ENCODE peak calls at places on chromosomes 1 and 21, in nine cellular contexts. One of them, this sample, is unnamed.

GRCh38 chr1:62321438-62321837 is 2.2 kb upstream of the KANK4 start:
- DNase-seq in endothelial cell: no peak
- DNase-seq in omental fat pad: no peak
- DNase-seq in NCI-H345: no peak
- DNase-seq in aorta: peak; percentile 52
- DNase-seq in activated CD4-positive, alpha-beta T cell treated with anti-CD3 and anti-CD28 coated beads, Interleukin-2, amount 50 U/mL, for 1 hour: no peak
- DNase-seq in activated CD8-positive, alpha-beta memory T cell treated with anti-CD3 and anti-CD28 coated beads, Interleukin-2, amount 10 ng/mL, durations not matched to agents 7 days and 5 days: no peak
- DNase-seq in ELF-1: peak; percentile 72
- DNase-seq in BE2C: no peak
- DNase-seq in this sample: no peak

GRCh38 chr1:15617874-15618684 is 821 bp downstream of the DDI2 start:
- DNase-seq in activated CD4-positive, alpha-beta T cell treated with anti-CD3 and anti-CD28 coated beads, Interleukin-2, amount 50 U/mL, for 1 hour: no peak
- DNase-seq in omental fat pad: peak; percentile 25
- DNase-seq in endothelial cell: peak; percentile 26
- DNase-seq in aorta: peak; percentile 63
- DNase-seq in activated CD8-positive, alpha-beta memory T cell treated with anti-CD3 and anti-CD28 coated beads, Interleukin-2, amount 10 ng/mL, durations not matched to agents 7 days and 5 days: peak; percentile 62
- DNase-seq in NCI-H345: peak; percentile 43
- DNase-seq in ELF-1: peak; percentile 57
- DNase-seq in BE2C: peak; percentile 32
- DNase-seq in this sample: peak; percentile 54

GRCh38 chr1:118871510-118872240 is 116.5 kb downstream of the TBX15 start:
- DNase-seq in activated CD8-positive, alpha-beta memory T cell treated with anti-CD3 and anti-CD28 coated beads, Interleukin-2, amount 10 ng/mL, durations not matched to agents 7 days and 5 days: no peak
- DNase-seq in ELF-1: no peak
- DNase-seq in BE2C: no peak
- DNase-seq in NCI-H345: no peak
- DNase-seq in endothelial cell: no peak
- DNase-seq in aorta: no peak
- DNase-seq in omental fat pad: no peak
- DNase-seq in activated CD4-positive, alpha-beta T cell treated with anti-CD3 and anti-CD28 coated beads, Interleukin-2, amount 50 U/mL, for 1 hour: no peak
- DNase-seq in this sample: no peak

GRCh38 chr1:75985827-75986226 is 53.6 kb upstream of the ASB17 start:
- DNase-seq in activated CD8-positive, alpha-beta memory T cell treated with anti-CD3 and anti-CD28 coated beads, Interleukin-2, amount 10 ng/mL, durations not matched to agents 7 days and 5 days: no peak
- DNase-seq in endothelial cell: no peak
- DNase-seq in omental fat pad: no peak
- DNase-seq in ELF-1: no peak
- DNase-seq in NCI-H345: no peak
- DNase-seq in BE2C: no peak
- DNase-seq in activated CD4-positive, alpha-beta T cell treated with anti-CD3 and anti-CD28 coated beads, Interleukin-2, amount 50 U/mL, for 1 hour: no peak
- DNase-seq in aorta: no peak
- DNase-seq in this sample: no peak

GRCh38 chr1:83942914-83943313 is 56.0 kb downstream of the TTLL7 start:
- DNase-seq in omental fat pad: no peak
- DNase-seq in BE2C: no peak
- DNase-seq in NCI-H345: no peak
- DNase-seq in activated CD4-positive, alpha-beta T cell treated with anti-CD3 and anti-CD28 coated beads, Interleukin-2, amount 50 U/mL, for 1 hour: no peak
- DNase-seq in endothelial cell: no peak
- DNase-seq in ELF-1: peak; percentile 7
- DNase-seq in activated CD8-positive, alpha-beta memory T cell treated with anti-CD3 and anti-CD28 coated beads, Interleukin-2, amount 10 ng/mL, durations not matched to agents 7 days and 5 days: no peak
- DNase-seq in aorta: no peak
- DNase-seq in this sample: no peak

GRCh38 chr1:203040518-203041275 is 14.4 kb downstream of the PPFIA4 start:
- DNase-seq in endothelial cell: no peak
- DNase-seq in NCI-H345: no peak
- DNase-seq in BE2C: no peak
- DNase-seq in activated CD8-positive, alpha-beta memory T cell treated with anti-CD3 and anti-CD28 coated beads, Interleukin-2, amount 10 ng/mL, durations not matched to agents 7 days and 5 days: no peak
- DNase-seq in activated CD4-positive, alpha-beta T cell treated with anti-CD3 and anti-CD28 coated beads, Interleukin-2, amount 50 U/mL, for 1 hour: no peak
- DNase-seq in omental fat pad: peak; percentile 4
- DNase-seq in ELF-1: no peak
- DNase-seq in aorta: no peak
- DNase-seq in this sample: peak; percentile 93

GRCh38 chr1:237084399-237085077 is 42.6 kb downstream of the RYR2 start:
- DNase-seq in endothelial cell: no peak
- DNase-seq in activated CD8-positive, alpha-beta memory T cell treated with anti-CD3 and anti-CD28 coated beads, Interleukin-2, amount 10 ng/mL, durations not matched to agents 7 days and 5 days: no peak
- DNase-seq in omental fat pad: no peak
- DNase-seq in activated CD4-positive, alpha-beta T cell treated with anti-CD3 and anti-CD28 coated beads, Interleukin-2, amount 50 U/mL, for 1 hour: no peak
- DNase-seq in aorta: no peak
- DNase-seq in NCI-H345: no peak
- DNase-seq in ELF-1: no peak
- DNase-seq in BE2C: no peak
- DNase-seq in this sample: no peak

GRCh38 chr1:43447891-43448708 is 5.6 kb downstream of the HYI start:
- DNase-seq in activated CD8-positive, alpha-beta memory T cell treated with anti-CD3 and anti-CD28 coated beads, Interleukin-2, amount 10 ng/mL, durations not matched to agents 7 days and 5 days: no peak
- DNase-seq in BE2C: no peak
- DNase-seq in activated CD4-positive, alpha-beta T cell treated with anti-CD3 and anti-CD28 coated beads, Interleukin-2, amount 50 U/mL, for 1 hour: no peak
- DNase-seq in NCI-H345: no peak
- DNase-seq in endothelial cell: no peak
- DNase-seq in omental fat pad: no peak
- DNase-seq in aorta: no peak
- DNase-seq in ELF-1: no peak
- DNase-seq in this sample: no peak

GRCh38 chr1:229717774-229718173 is 91.7 kb downstream of the URB2 start:
- DNase-seq in activated CD8-positive, alpha-beta memory T cell treated with anti-CD3 and anti-CD28 coated beads, Interleukin-2, amount 10 ng/mL, durations not matched to agents 7 days and 5 days: no peak
- DNase-seq in omental fat pad: no peak
- DNase-seq in BE2C: peak; percentile 29
- DNase-seq in endothelial cell: no peak
- DNase-seq in NCI-H345: no peak
- DNase-seq in aorta: no peak
- DNase-seq in ELF-1: no peak
- DNase-seq in activated CD4-positive, alpha-beta T cell treated with anti-CD3 and anti-CD28 coated beads, Interleukin-2, amount 50 U/mL, for 1 hour: no peak
- DNase-seq in this sample: peak; percentile 39

GRCh38 chr1:21496063-21496462 is 13.2 kb upstream of the ALPL start:
- DNase-seq in ELF-1: no peak
- DNase-seq in NCI-H345: no peak
- DNase-seq in aorta: no peak
- DNase-seq in endothelial cell: no peak
- DNase-seq in omental fat pad: no peak
- DNase-seq in BE2C: no peak
- DNase-seq in activated CD8-positive, alpha-beta memory T cell treated with anti-CD3 and anti-CD28 coated beads, Interleukin-2, amount 10 ng/mL, durations not matched to agents 7 days and 5 days: no peak
- DNase-seq in activated CD4-positive, alpha-beta T cell treated with anti-CD3 and anti-CD28 coated beads, Interleukin-2, amount 50 U/mL, for 1 hour: no peak
- DNase-seq in this sample: no peak

GRCh38 chr1:67680486-67680885 is 4.5 kb upstream of the GADD45A start:
- DNase-seq in activated CD4-positive, alpha-beta T cell treated with anti-CD3 and anti-CD28 coated beads, Interleukin-2, amount 50 U/mL, for 1 hour: no peak
- DNase-seq in BE2C: no peak
- DNase-seq in ELF-1: no peak
- DNase-seq in aorta: no peak
- DNase-seq in omental fat pad: no peak
- DNase-seq in NCI-H345: no peak
- DNase-seq in activated CD8-positive, alpha-beta memory T cell treated with anti-CD3 and anti-CD28 coated beads, Interleukin-2, amount 10 ng/mL, durations not matched to agents 7 days and 5 days: no peak
- DNase-seq in endothelial cell: no peak
- DNase-seq in this sample: no peak

GRCh38 chr1:22224631-22225030 is 81.7 kb upstream of the WNT4 start:
- DNase-seq in NCI-H345: no peak
- DNase-seq in activated CD8-positive, alpha-beta memory T cell treated with anti-CD3 and anti-CD28 coated beads, Interleukin-2, amount 10 ng/mL, durations not matched to agents 7 days and 5 days: no peak
- DNase-seq in aorta: no peak
- DNase-seq in endothelial cell: no peak
- DNase-seq in activated CD4-positive, alpha-beta T cell treated with anti-CD3 and anti-CD28 coated beads, Interleukin-2, amount 50 U/mL, for 1 hour: no peak
- DNase-seq in omental fat pad: no peak
- DNase-seq in BE2C: no peak
- DNase-seq in ELF-1: no peak
- DNase-seq in this sample: no peak

GRCh38 chr1:206011057-206011456 is 7.9 kb upstream of the RAB7B start:
- DNase-seq in ELF-1: no peak
- DNase-seq in activated CD4-positive, alpha-beta T cell treated with anti-CD3 and anti-CD28 coated beads, Interleukin-2, amount 50 U/mL, for 1 hour: no peak
- DNase-seq in BE2C: no peak
- DNase-seq in NCI-H345: no peak
- DNase-seq in activated CD8-positive, alpha-beta memory T cell treated with anti-CD3 and anti-CD28 coated beads, Interleukin-2, amount 10 ng/mL, durations not matched to agents 7 days and 5 days: no peak
- DNase-seq in omental fat pad: no peak
- DNase-seq in aorta: no peak
- DNase-seq in endothelial cell: no peak
- DNase-seq in this sample: no peak

GRCh38 chr1:102191723-102192122 is 195.0 kb upstream of the OLFM3 start:
- DNase-seq in activated CD8-positive, alpha-beta memory T cell treated with anti-CD3 and anti-CD28 coated beads, Interleukin-2, amount 10 ng/mL, durations not matched to agents 7 days and 5 days: no peak
- DNase-seq in endothelial cell: peak; percentile 38
- DNase-seq in omental fat pad: no peak
- DNase-seq in NCI-H345: peak; percentile 79
- DNase-seq in BE2C: peak; percentile 59
- DNase-seq in ELF-1: peak; percentile 25
- DNase-seq in activated CD4-positive, alpha-beta T cell treated with anti-CD3 and anti-CD28 coated beads, Interleukin-2, amount 50 U/mL, for 1 hour: no peak
- DNase-seq in aorta: no peak
- DNase-seq in this sample: peak; percentile 41

GRCh38 chr1:2330511-2331199 is 60.7 kb downstream of the MORN1 start:
- DNase-seq in ELF-1: peak; percentile 62
- DNase-seq in activated CD4-positive, alpha-beta T cell treated with anti-CD3 and anti-CD28 coated beads, Interleukin-2, amount 50 U/mL, for 1 hour: no peak
- DNase-seq in NCI-H345: no peak
- DNase-seq in BE2C: no peak
- DNase-seq in omental fat pad: no peak
- DNase-seq in aorta: peak; percentile 81
- DNase-seq in endothelial cell: no peak
- DNase-seq in activated CD8-positive, alpha-beta memory T cell treated with anti-CD3 and anti-CD28 coated beads, Interleukin-2, amount 10 ng/mL, durations not matched to agents 7 days and 5 days: no peak
- DNase-seq in this sample: no peak

GRCh38 chr1:192939440-192939839 is 119.7 kb downstream of the UCHL5 start:
- DNase-seq in activated CD8-positive, alpha-beta memory T cell treated with anti-CD3 and anti-CD28 coated beads, Interleukin-2, amount 10 ng/mL, durations not matched to agents 7 days and 5 days: no peak
- DNase-seq in endothelial cell: no peak
- DNase-seq in BE2C: no peak
- DNase-seq in omental fat pad: no peak
- DNase-seq in aorta: no peak
- DNase-seq in activated CD4-positive, alpha-beta T cell treated with anti-CD3 and anti-CD28 coated beads, Interleukin-2, amount 50 U/mL, for 1 hour: no peak
- DNase-seq in ELF-1: no peak
- DNase-seq in NCI-H345: no peak
- DNase-seq in this sample: no peak

GRCh38 chr21:44497641-44498243 is 42.3 kb downstream of the KRTAP10-1 start:
- DNase-seq in omental fat pad: no peak
- DNase-seq in NCI-H345: peak; percentile 84
- DNase-seq in ELF-1: no peak
- DNase-seq in BE2C: no peak
- DNase-seq in activated CD4-positive, alpha-beta T cell treated with anti-CD3 and anti-CD28 coated beads, Interleukin-2, amount 50 U/mL, for 1 hour: no peak
- DNase-seq in activated CD8-positive, alpha-beta memory T cell treated with anti-CD3 and anti-CD28 coated beads, Interleukin-2, amount 10 ng/mL, durations not matched to agents 7 days and 5 days: no peak
- DNase-seq in endothelial cell: no peak
- DNase-seq in aorta: peak; percentile 34
- DNase-seq in this sample: no peak

GRCh38 chr1:94621392-94621791 is 79.8 kb upstream of the F3 start:
- DNase-seq in activated CD8-positive, alpha-beta memory T cell treated with anti-CD3 and anti-CD28 coated beads, Interleukin-2, amount 10 ng/mL, durations not matched to agents 7 days and 5 days: no peak
- DNase-seq in ELF-1: peak; percentile 61
- DNase-seq in BE2C: peak; percentile 35
- DNase-seq in NCI-H345: peak; percentile 30
- DNase-seq in endothelial cell: no peak
- DNase-seq in aorta: no peak
- DNase-seq in activated CD4-positive, alpha-beta T cell treated with anti-CD3 and anti-CD28 coated beads, Interleukin-2, amount 50 U/mL, for 1 hour: no peak
- DNase-seq in omental fat pad: no peak
- DNase-seq in this sample: no peak

GRCh38 chr1:159934136-159935039 is 9.1 kb upstream of the TAGLN2 start:
- DNase-seq in activated CD8-positive, alpha-beta memory T cell treated with anti-CD3 and anti-CD28 coated beads, Interleukin-2, amount 10 ng/mL, durations not matched to agents 7 days and 5 days: no peak
- DNase-seq in aorta: no peak
- DNase-seq in NCI-H345: no peak
- DNase-seq in endothelial cell: no peak
- DNase-seq in BE2C: no peak
- DNase-seq in activated CD4-positive, alpha-beta T cell treated with anti-CD3 and anti-CD28 coated beads, Interleukin-2, amount 50 U/mL, for 1 hour: no peak
- DNase-seq in ELF-1: no peak
- DNase-seq in omental fat pad: no peak
- DNase-seq in this sample: no peak

GRCh38 chr1:94326329-94326728 is 88.9 kb upstream of the ARHGAP29 start:
- DNase-seq in activated CD8-positive, alpha-beta memory T cell treated with anti-CD3 and anti-CD28 coated beads, Interleukin-2, amount 10 ng/mL, durations not matched to agents 7 days and 5 days: no peak
- DNase-seq in aorta: no peak
- DNase-seq in ELF-1: peak; percentile 79
- DNase-seq in omental fat pad: no peak
- DNase-seq in activated CD4-positive, alpha-beta T cell treated with anti-CD3 and anti-CD28 coated beads, Interleukin-2, amount 50 U/mL, for 1 hour: no peak
- DNase-seq in endothelial cell: peak; percentile 35
- DNase-seq in NCI-H345: no peak
- DNase-seq in BE2C: no peak
- DNase-seq in this sample: no peak

GRCh38 chr1:85344256-85344694 is 67.8 kb upstream of the BCL10 start:
- DNase-seq in omental fat pad: no peak
- DNase-seq in aorta: no peak
- DNase-seq in activated CD8-positive, alpha-beta memory T cell treated with anti-CD3 and anti-CD28 coated beads, Interleukin-2, amount 10 ng/mL, durations not matched to agents 7 days and 5 days: no peak
- DNase-seq in NCI-H345: no peak
- DNase-seq in endothelial cell: peak; percentile 39
- DNase-seq in activated CD4-positive, alpha-beta T cell treated with anti-CD3 and anti-CD28 coated beads, Interleukin-2, amount 50 U/mL, for 1 hour: no peak
- DNase-seq in BE2C: peak; percentile 20
- DNase-seq in ELF-1: peak; percentile 45
- DNase-seq in this sample: no peak

GRCh38 chr1:183267646-183268431 is 81.8 kb downstream of the LAMC2 start:
- DNase-seq in activated CD4-positive, alpha-beta T cell treated with anti-CD3 and anti-CD28 coated beads, Interleukin-2, amount 50 U/mL, for 1 hour: no peak
- DNase-seq in ELF-1: no peak
- DNase-seq in BE2C: no peak
- DNase-seq in omental fat pad: no peak
- DNase-seq in NCI-H345: no peak
- DNase-seq in endothelial cell: no peak
- DNase-seq in aorta: no peak
- DNase-seq in activated CD8-positive, alpha-beta memory T cell treated with anti-CD3 and anti-CD28 coated beads, Interleukin-2, amount 10 ng/mL, durations not matched to agents 7 days and 5 days: no peak
- DNase-seq in this sample: no peak

GRCh38 chr1:44924835-44925464 is 61.4 kb downstream of the EIF2B3 start:
- DNase-seq in activated CD8-positive, alpha-beta memory T cell treated with anti-CD3 and anti-CD28 coated beads, Interleukin-2, amount 10 ng/mL, durations not matched to agents 7 days and 5 days: no peak
- DNase-seq in NCI-H345: no peak
- DNase-seq in endothelial cell: no peak
- DNase-seq in omental fat pad: no peak
- DNase-seq in BE2C: no peak
- DNase-seq in activated CD4-positive, alpha-beta T cell treated with anti-CD3 and anti-CD28 coated beads, Interleukin-2, amount 50 U/mL, for 1 hour: no peak
- DNase-seq in aorta: no peak
- DNase-seq in ELF-1: no peak
- DNase-seq in this sample: no peak

GRCh38 chr1:163273766-163274441 is 47.9 kb upstream of the NUF2 start:
- DNase-seq in activated CD8-positive, alpha-beta memory T cell treated with anti-CD3 and anti-CD28 coated beads, Interleukin-2, amount 10 ng/mL, durations not matched to agents 7 days and 5 days: no peak
- DNase-seq in NCI-H345: no peak
- DNase-seq in activated CD4-positive, alpha-beta T cell treated with anti-CD3 and anti-CD28 coated beads, Interleukin-2, amount 50 U/mL, for 1 hour: no peak
- DNase-seq in endothelial cell: no peak
- DNase-seq in aorta: no peak
- DNase-seq in ELF-1: no peak
- DNase-seq in omental fat pad: no peak
- DNase-seq in BE2C: no peak
- DNase-seq in this sample: no peak